ENCODE peak calls at places on chromosomes 1 and 21, in six cellular contexts. One of them, this sample, is unnamed.

GRCh38 chr21:16345757-16346156 is 616.0 kb downstream of the USP25 start:
- DNase-seq in K562: no peak
- DNase-seq in HepG2: no peak
- DNase-seq in HL-60: no peak
- DNase-seq in SK-N-SH: peak
- DNase-seq in GM12878: no peak
- DNase-seq in this sample: no peak

GRCh38 chr1:86788300-86789206 is 84.2 kb downstream of the SH3GLB1 start:
- DNase-seq in K562: peak
- DNase-seq in HepG2: peak
- DNase-seq in HL-60: peak
- DNase-seq in SK-N-SH: no peak
- DNase-seq in GM12878: no peak
- DNase-seq in this sample: peak

GRCh38 chr1:10881046-10881445 is 84.6 kb upstream of the CASZ1 start:
- DNase-seq in K562: no peak
- DNase-seq in HepG2: no peak
- DNase-seq in HL-60: no peak
- DNase-seq in SK-N-SH: no peak
- DNase-seq in GM12878: no peak
- DNase-seq in this sample: no peak

GRCh38 chr1:65065535-65066378 is 82.2 kb upstream of the AK4 start:
- DNase-seq in K562: no peak
- DNase-seq in HepG2: no peak
- DNase-seq in HL-60: no peak
- DNase-seq in SK-N-SH: peak
- DNase-seq in GM12878: no peak
- DNase-seq in this sample: no peak

GRCh38 chr1:85321237-85321964 is 45.0 kb upstream of the BCL10 start:
- DNase-seq in K562: no peak
- DNase-seq in HepG2: no peak
- DNase-seq in HL-60: peak
- DNase-seq in SK-N-SH: no peak
- DNase-seq in GM12878: no peak
- DNase-seq in this sample: no peak

GRCh38 chr1:228734881-228735801 is at the start of gene RHOU:
- DNase-seq in K562: no peak
- DNase-seq in HepG2: peak
- DNase-seq in HL-60: peak
- DNase-seq in SK-N-SH: peak
- DNase-seq in GM12878: no peak
- DNase-seq in this sample: peak

GRCh38 chr1:22332795-22333499 is 118.7 kb upstream of the ZBTB40 start:
- DNase-seq in K562: peak
- DNase-seq in HepG2: no peak
- DNase-seq in HL-60: no peak
- DNase-seq in SK-N-SH: no peak
- DNase-seq in GM12878: peak
- DNase-seq in this sample: no peak

GRCh38 chr1:21379571-21379970 is 60.4 kb upstream of the NBPF3 start:
- DNase-seq in K562: no peak
- DNase-seq in HepG2: no peak
- DNase-seq in HL-60: no peak
- DNase-seq in SK-N-SH: no peak
- DNase-seq in GM12878: no peak
- DNase-seq in this sample: no peak

GRCh38 chr1:53902235-53902920 is 8.4 kb downstream of the DIO1 start:
- DNase-seq in K562: no peak
- DNase-seq in HepG2: peak
- DNase-seq in HL-60: no peak
- DNase-seq in SK-N-SH: no peak
- DNase-seq in GM12878: no peak
- DNase-seq in this sample: no peak

GRCh38 chr1:160567858-160568682 is 11.2 kb downstream of the CD84 start:
- DNase-seq in K562: peak
- DNase-seq in HepG2: no peak
- DNase-seq in HL-60: peak
- DNase-seq in SK-N-SH: no peak
- DNase-seq in GM12878: no peak
- DNase-seq in this sample: no peak

GRCh38 chr1:235127774-235128452 is 724 bp downstream of the TOMM20 start:
- DNase-seq in K562: peak
- DNase-seq in HepG2: no peak
- DNase-seq in HL-60: no peak
- DNase-seq in SK-N-SH: no peak
- DNase-seq in GM12878: no peak
- DNase-seq in this sample: peak

GRCh38 chr1:85328713-85329376 is 52.4 kb upstream of the BCL10 start:
- DNase-seq in K562: no peak
- DNase-seq in HepG2: peak
- DNase-seq in HL-60: no peak
- DNase-seq in SK-N-SH: no peak
- DNase-seq in GM12878: no peak
- DNase-seq in this sample: no peak

GRCh38 chr1:69952691-69953090 is 252.7 kb downstream of the LRRC40 start:
- DNase-seq in K562: no peak
- DNase-seq in HepG2: no peak
- DNase-seq in HL-60: no peak
- DNase-seq in SK-N-SH: no peak
- DNase-seq in GM12878: no peak
- DNase-seq in this sample: no peak

GRCh38 chr1:151720190-151720953 is 950 bp upstream of the RIIAD1 start:
- DNase-seq in K562: no peak
- DNase-seq in HepG2: no peak
- DNase-seq in HL-60: no peak
- DNase-seq in SK-N-SH: no peak
- DNase-seq in GM12878: peak
- DNase-seq in this sample: no peak

GRCh38 chr1:26949926-26950319 is 10.3 kb downstream of the KDF1 start:
- DNase-seq in K562: no peak
- DNase-seq in HepG2: no peak
- DNase-seq in HL-60: no peak
- DNase-seq in SK-N-SH: no peak
- DNase-seq in GM12878: no peak
- DNase-seq in this sample: no peak

GRCh38 chr1:58971629-58972140 is 187.8 kb upstream of the JUN start:
- DNase-seq in K562: peak
- DNase-seq in HepG2: peak
- DNase-seq in HL-60: no peak
- DNase-seq in SK-N-SH: no peak
- DNase-seq in GM12878: no peak
- DNase-seq in this sample: no peak

DNA sequence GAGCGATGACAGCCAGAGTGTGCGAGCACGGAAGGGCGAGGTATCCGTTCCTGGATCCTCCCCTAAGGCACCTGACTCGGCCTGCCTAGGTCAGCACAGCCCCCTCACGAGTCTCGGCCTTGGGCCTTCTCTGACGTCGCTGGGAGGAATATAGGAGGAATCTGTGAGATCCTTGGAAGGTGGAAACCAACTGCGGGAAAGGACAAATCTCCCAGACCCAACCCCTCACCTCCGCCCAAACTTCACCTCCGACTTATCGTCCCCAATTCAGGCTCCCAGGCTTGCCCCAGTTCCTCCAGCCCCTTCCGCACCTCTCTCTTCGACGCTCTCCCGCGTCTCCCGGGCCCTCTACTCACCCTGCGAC is 492 bp downstream of the APH1A start:
- DNase-seq in K562: peak
- DNase-seq in HepG2: no peak
- DNase-seq in HL-60: peak
- DNase-seq in SK-N-SH: peak
- DNase-seq in GM12878: no peak
- DNase-seq in this sample: no peak
- TF ChIP-seq GABPA in K562: no peak
- TF ChIP-seq GABPA in HepG2: no peak
- TF ChIP-seq GABPA in HL-60: no peak
- TF ChIP-seq GABPA in SK-N-SH: no peak
- TF ChIP-seq GABPA in GM12878: no peak
- TF ChIP-seq GABPA in this sample: no peak

GRCh38 chr1:169682077-169682476 is 29.3 kb downstream of the SELL start:
- DNase-seq in K562: no peak
- DNase-seq in HepG2: no peak
- DNase-seq in HL-60: no peak
- DNase-seq in SK-N-SH: no peak
- DNase-seq in GM12878: no peak
- DNase-seq in this sample: no peak

GRCh38 chr1:169679692-169680091 is 31.7 kb downstream of the SELL start:
- DNase-seq in K562: no peak
- DNase-seq in HepG2: no peak
- DNase-seq in HL-60: no peak
- DNase-seq in SK-N-SH: no peak
- DNase-seq in GM12878: no peak
- DNase-seq in this sample: no peak

GRCh38 chr1:169683661-169684060 is 27.8 kb downstream of the SELL start:
- DNase-seq in K562: no peak
- DNase-seq in HepG2: no peak
- DNase-seq in HL-60: no peak
- DNase-seq in SK-N-SH: no peak
- DNase-seq in GM12878: no peak
- DNase-seq in this sample: no peak

GRCh38 chr1:169680377-169681019 is 30.9 kb downstream of the SELL start:
- DNase-seq in K562: no peak
- DNase-seq in HepG2: no peak
- DNase-seq in HL-60: no peak
- DNase-seq in SK-N-SH: no peak
- DNase-seq in GM12878: peak
- DNase-seq in this sample: no peak

GRCh38 chr1:169681094-169681493 is 30.3 kb downstream of the SELL start:
- DNase-seq in K562: no peak
- DNase-seq in HepG2: no peak
- DNase-seq in HL-60: no peak
- DNase-seq in SK-N-SH: no peak
- DNase-seq in GM12878: no peak
- DNase-seq in this sample: no peak
- TF ChIP-seq GABPA in K562: no peak
- TF ChIP-seq GABPA in HepG2: no peak
- TF ChIP-seq GABPA in HL-60: no peak
- TF ChIP-seq GABPA in SK-N-SH: no peak
- TF ChIP-seq GABPA in GM12878: no peak
- TF ChIP-seq GABPA in this sample: no peak

DNA sequence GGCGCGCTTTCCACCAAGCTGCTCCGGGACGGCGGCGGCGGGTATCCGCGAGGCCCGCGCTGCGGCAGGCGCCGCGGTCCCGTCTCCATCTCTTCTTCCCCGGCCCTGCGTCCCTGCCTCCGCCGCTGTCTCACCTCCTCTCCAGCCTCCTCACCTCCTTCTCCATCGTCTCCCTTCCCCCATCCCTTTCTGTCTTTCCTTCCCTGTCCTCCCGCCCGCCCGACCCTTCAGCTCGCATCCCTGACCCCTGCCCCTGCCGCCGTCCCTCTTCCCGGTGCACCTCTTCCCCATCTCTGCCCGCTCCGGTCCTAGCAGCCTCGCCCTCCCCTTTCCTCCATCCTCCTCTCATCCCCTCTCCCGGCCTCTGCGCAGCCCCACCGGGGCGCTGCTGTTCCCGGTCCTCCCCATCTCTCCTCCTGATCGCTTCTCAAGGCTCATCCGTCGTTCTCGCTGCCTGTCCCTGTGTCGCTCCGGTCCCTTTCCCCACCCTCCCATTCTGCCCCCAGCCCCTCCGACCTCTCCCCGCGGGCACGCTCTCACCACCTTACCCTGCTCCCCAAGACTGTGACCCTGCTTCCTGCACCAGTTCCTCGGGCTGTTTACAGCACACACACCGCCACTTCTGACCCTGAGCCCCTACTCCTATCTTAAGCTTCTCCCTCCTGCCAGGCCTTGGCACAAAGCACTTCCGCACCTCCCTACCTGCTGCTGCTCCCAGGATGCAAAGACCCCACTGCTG is 758 bp upstream of the NPHP4 start:
- DNase-seq in K562: peak
- DNase-seq in HepG2: no peak
- DNase-seq in HL-60: peak
- DNase-seq in SK-N-SH: peak
- DNase-seq in GM12878: no peak
- DNase-seq in this sample: no peak
- TF ChIP-seq GABPA in K562: no peak
- TF ChIP-seq GABPA in HepG2: peak
- TF ChIP-seq GABPA in HL-60: no peak
- TF ChIP-seq GABPA in SK-N-SH: no peak
- TF ChIP-seq GABPA in GM12878: no peak
- TF ChIP-seq GABPA in this sample: no peak

GRCh38 chr1:4939266-4939665 is 284.9 kb downstream of the AJAP1 start:
- DNase-seq in K562: no peak
- DNase-seq in HepG2: no peak
- DNase-seq in HL-60: no peak
- DNase-seq in SK-N-SH: no peak
- DNase-seq in GM12878: no peak
- DNase-seq in this sample: no peak

GRCh38 chr1:4944072-4944471 is 289.7 kb downstream of the AJAP1 start:
- DNase-seq in K562: no peak
- DNase-seq in HepG2: no peak
- DNase-seq in HL-60: no peak
- DNase-seq in SK-N-SH: no peak
- DNase-seq in GM12878: no peak
- DNase-seq in this sample: no peak

GRCh38 chr1:4946343-4946742 is 291.9 kb downstream of the AJAP1 start:
- DNase-seq in K562: no peak
- DNase-seq in HepG2: no peak
- DNase-seq in HL-60: no peak
- DNase-seq in SK-N-SH: no peak
- DNase-seq in GM12878: no peak
- DNase-seq in this sample: no peak

DNA sequence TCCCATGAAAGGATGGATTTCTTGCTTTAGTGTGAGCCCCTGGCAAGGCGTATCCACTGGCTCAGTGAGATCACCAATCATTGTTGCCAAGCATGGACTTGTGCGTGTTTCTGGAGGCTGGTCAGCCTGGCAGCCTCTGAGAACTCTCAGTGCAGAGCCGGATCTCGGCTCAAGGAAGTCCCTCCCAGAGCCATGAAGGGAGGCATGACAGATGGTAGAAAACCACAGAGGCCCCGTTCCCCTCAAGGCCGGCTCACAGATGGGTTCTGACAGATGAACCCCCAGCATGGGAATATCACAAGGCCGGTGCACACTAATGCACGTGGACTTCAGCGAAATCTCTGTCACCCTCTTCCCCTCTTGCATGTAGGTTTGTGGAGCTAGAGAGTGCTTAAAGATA is 290.5 kb downstream of the AJAP1 start:
- DNase-seq in K562: no peak
- DNase-seq in HepG2: no peak
- DNase-seq in HL-60: no peak
- DNase-seq in SK-N-SH: no peak
- DNase-seq in GM12878: no peak
- DNase-seq in this sample: no peak
- TF ChIP-seq GABPA in K562: no peak
- TF ChIP-seq GABPA in HepG2: no peak
- TF ChIP-seq GABPA in HL-60: no peak
- TF ChIP-seq GABPA in SK-N-SH: no peak
- TF ChIP-seq GABPA in GM12878: no peak
- TF ChIP-seq GABPA in this sample: no peak